ENCODE peak calls at places on chromosomes 5 and 9, in four cellular contexts. R, N, C and S are unnamed samples.

GRCh38 chr5:178525906-178526732 is 64.1 kb downstream of the COL23A1 start:
- DNase-seq in R (no peak), C (no peak), N (no peak), S (no peak)

GRCh38 chr9:2132484-2133082 is 117.4 kb downstream of the SMARCA2 start:
- DNase-seq in R (no peak), C (no peak), N (peak; percentile 76), S (no peak)

GRCh38 chr5:134174841-134175839 is 1.6 kb downstream of the SKP1 start:
- DNase-seq in C (no peak), R (no peak), N (peak; percentile 24), S (peak; percentile 19)

GRCh38 chr5:167378894-167379723 is 912.3 kb upstream of the WWC1 start:
- DNase-seq in R (no peak), N (peak; percentile 32), C (no peak), S (no peak)

GRCh38 chr5:59760798-59761348 is 132.7 kb downstream of the PDE4D start:
- DNase-seq in R (no peak), C (no peak), N (no peak), S (no peak)

GRCh38 chr9:128628471-128629048 is 28.1 kb downstream of the DYNC2I2 start:
- DNase-seq in N (no peak), C (no peak), R (peak; percentile 75), S (no peak)

GRCh38 chr9:79023134-79023577 is 548.6 kb upstream of the TLE4 start:
- DNase-seq in N (no peak), R (no peak), C (no peak), S (no peak)

GRCh38 chr5:169650701-169651331 is 13.7 kb downstream of the DOCK2 start:
- DNase-seq in C (no peak), N (no peak), R (no peak), S (peak; percentile 77)

GRCh38 chr5:65198777-65199120 is 283.0 kb downstream of the ADAMTS6 start:
- DNase-seq in C (no peak), R (no peak), N (no peak), S (no peak)

GRCh38 chr9:89428901-89429890 is 68.7 kb downstream of the SEMA4D start:
- DNase-seq in N (peak; percentile 92), R (no peak), C (no peak), S (peak; percentile 63)

GRCh38 chr5:68330564-68330963 is 115.0 kb downstream of the PIK3R1 start:
- DNase-seq in R (no peak), C (no peak), N (no peak), S (no peak)

GRCh38 chr5:138186002-138186447 is 7.1 kb downstream of the KIF20A start:
- DNase-seq in N (no peak), R (no peak), C (no peak), S (no peak)

GRCh38 chr9:92763721-92764380 is 782 bp downstream of the BICD2 start:
- DNase-seq in N (peak; percentile 52), C (peak; percentile 71), R (peak; percentile 36), S (peak; percentile 47)

GRCh38 chr5:151901611-151902010 is 23.0 kb downstream of the GLRA1 start:
- DNase-seq in C (no peak), N (no peak), R (no peak), S (no peak)

GRCh38 chr5:107704686-107705389 is 34.1 kb upstream of the EFNA5 start:
- DNase-seq in N (no peak), R (no peak), C (no peak), S (no peak)

GRCh38 chr5:151585970-151586369 is 5.2 kb downstream of the FAT2 start:
- DNase-seq in C (no peak), N (no peak), R (no peak), S (no peak)

GRCh38 chr5:71533142-71533541 is 54.0 kb upstream of the MCCC2 start:
- DNase-seq in C (no peak), N (no peak), R (no peak), S (no peak)

GRCh38 chr5:15008476-15008875 is 136.9 kb upstream of the ANKH start:
- DNase-seq in N (peak; percentile 63), R (peak; percentile 98), C (peak; percentile 92), S (no peak)

GRCh38 chr9:135718616-135719015 is 16.6 kb downstream of the KCNT1 start:
- DNase-seq in C (peak; percentile 70), R (no peak), N (no peak), S (no peak)

GRCh38 chr9:22278426-22278825 is 168.2 kb upstream of the DMRTA1 start:
- DNase-seq in R (no peak), C (no peak), N (no peak), S (no peak)

GRCh38 chr9:13282998-13283397 is 3.5 kb upstream of the MPDZ start:
- DNase-seq in C (no peak), R (no peak), N (no peak), S (no peak)

GRCh38 chr9:105994970-105995369 is 300.6 kb downstream of the TMEM38B start:
- DNase-seq in C (no peak), N (no peak), R (no peak), S (no peak)

GRCh38 chr9:100587375-100587774 is 9.5 kb downstream of the CAVIN4 start:
- DNase-seq in C (no peak), R (no peak), N (no peak), S (no peak)

GRCh38 chr9:128099932-128100491 is 27.5 kb downstream of the PTGES2 start:
- DNase-seq in N (no peak), C (no peak), R (no peak), S (no peak)

GRCh38 chr5:128455861-128456361 is 82.1 kb downstream of the FBN2 start:
- DNase-seq in C (no peak), N (no peak), R (no peak), S (no peak)

DNA sequence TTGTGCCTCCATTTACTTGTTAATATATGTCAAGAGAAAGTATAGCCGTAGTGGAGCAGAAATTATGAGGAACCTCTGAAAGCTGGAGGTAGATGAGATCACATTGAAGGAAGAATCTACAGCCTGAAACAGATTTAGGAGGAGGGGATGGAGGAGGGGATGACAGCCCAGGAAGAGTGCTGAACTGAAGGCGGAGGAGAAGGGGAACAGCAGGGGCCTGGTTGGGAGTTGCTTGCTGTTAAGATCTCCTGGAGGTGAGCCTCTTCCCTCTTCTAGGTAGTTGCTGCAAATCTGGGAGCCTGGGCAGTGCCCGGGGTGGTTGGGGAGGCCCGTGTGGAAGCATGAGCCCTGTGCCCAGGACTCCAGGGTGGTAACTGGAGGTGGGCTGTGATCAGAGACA is 111.8 kb upstream of the SEMA6A start:
- DNase-seq in C (no peak), N (peak; percentile 17), R (no peak), S (no peak)
- H3K4me1 ChIP-seq in C (no peaks in the 10 kb centered on the region), N (peaks cover 11% of the 10 kb centered on the region), R (no peaks in the 10 kb centered on the region), S (no peaks in the 10 kb centered on the region)

GRCh38 chr9:35650341-35651158 is at the start of gene SIT1:
- DNase-seq in N (peak; percentile 75), C (no peak), R (no peak), S (peak; percentile 43)

GRCh38 chr9:35649431-35650340 is 1.0 kb downstream of the SIT1 start:
- DNase-seq in R (peak; percentile 68), N (no peak), C (no peak), S (peak; percentile 75)

GRCh38 chr9:35643046-35643445 is 7.7 kb downstream of the SIT1 start:
- DNase-seq in C (no peak), N (no peak), R (no peak), S (no peak)

GRCh38 chr9:35645736-35646582 is 4.8 kb downstream of the SIT1 start:
- DNase-seq in R (peak; percentile 29), N (peak; percentile 91), C (peak; percentile 74), S (peak; percentile 62)

DNA sequence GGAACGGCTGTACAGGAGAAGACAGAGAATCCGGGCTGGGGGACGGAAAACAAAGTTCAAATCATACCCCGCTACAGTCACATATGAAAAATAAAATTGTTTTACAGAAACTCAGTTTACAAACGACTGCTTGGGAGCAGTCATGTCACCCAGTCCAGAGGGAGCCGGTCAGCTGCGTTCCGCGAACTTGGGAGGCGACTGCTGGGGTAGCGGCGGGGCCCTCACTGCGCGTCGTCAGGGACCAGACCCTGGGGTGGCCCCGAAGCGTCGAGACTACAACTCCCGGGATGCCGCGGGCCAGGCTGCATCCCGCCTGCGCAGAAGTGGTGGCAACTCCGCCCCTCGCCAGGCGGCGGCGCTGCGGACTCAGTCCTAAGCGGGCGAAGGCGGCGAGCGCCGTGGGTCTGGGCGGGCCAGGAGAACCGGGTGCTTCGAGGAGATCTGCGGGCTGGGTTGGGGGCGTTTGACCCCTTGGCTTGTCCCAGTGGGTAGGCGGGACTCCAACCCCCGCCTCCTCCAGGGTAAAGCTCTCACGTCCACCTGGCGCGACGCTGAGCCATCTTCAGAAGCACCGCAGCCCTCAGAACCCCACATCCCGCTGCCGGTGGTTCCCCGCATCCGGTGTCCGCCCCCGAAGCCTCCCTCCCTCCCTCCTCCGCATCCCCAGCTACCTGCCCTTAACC is 4.0 kb downstream of the SIT1 start:
- DNase-seq in C (peak; percentile 98), N (peak; percentile 96), R (peak; percentile 94), S (peak; percentile 87)
- H3K4me1 ChIP-seq in C (peaks cover 18% of the 10 kb centered on the region), N (peaks cover 43% of the 10 kb centered on the region), R (no peaks in the 10 kb centered on the region), S (peaks cover 65% of the 10 kb centered on the region)

GRCh38 chr5:56147679-56148230 is 85.4 kb downstream of the ANKRD55 start:
- DNase-seq in R (no peak), C (no peak), N (no peak), S (no peak)
- H3K4me1 ChIP-seq in R (no peaks in the 10 kb centered on the region), C (no peaks in the 10 kb centered on the region), N (no peaks in the 10 kb centered on the region), S (peaks cover 35% of the 10 kb centered on the region)

DNA sequence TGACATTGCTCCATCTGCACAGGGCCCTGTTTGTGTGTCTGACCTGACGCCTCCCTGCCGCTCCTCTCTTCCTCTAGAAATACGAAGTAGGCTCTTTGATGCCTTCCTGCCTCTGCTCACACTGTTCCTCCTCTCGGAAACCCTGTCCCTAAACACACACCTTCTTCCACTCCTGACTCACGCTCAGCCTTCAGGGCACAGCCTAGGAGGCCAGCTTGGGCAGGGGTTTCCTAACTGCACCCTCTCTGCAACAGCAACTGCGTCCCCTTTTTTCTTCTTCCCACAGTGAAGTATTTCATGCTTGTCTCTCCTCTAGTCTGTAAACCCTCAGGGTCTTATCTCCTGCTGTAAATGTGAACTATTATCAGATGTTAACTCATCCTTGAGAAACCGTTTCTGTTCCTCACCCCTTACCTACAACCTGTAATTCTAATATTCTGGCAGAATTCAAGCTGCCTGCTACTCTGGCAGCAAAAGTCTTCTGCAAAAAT is 100.1 kb downstream of the DAPK1 start:
- DNase-seq in N (no peak), R (no peak), C (no peak), S (no peak)
- H3K4me1 ChIP-seq in N (peaks cover 39% of the 10 kb centered on the region), R (no peaks in the 10 kb centered on the region), C (peaks cover 89% of the 10 kb centered on the region), S (no peaks in the 10 kb centered on the region)

DNA sequence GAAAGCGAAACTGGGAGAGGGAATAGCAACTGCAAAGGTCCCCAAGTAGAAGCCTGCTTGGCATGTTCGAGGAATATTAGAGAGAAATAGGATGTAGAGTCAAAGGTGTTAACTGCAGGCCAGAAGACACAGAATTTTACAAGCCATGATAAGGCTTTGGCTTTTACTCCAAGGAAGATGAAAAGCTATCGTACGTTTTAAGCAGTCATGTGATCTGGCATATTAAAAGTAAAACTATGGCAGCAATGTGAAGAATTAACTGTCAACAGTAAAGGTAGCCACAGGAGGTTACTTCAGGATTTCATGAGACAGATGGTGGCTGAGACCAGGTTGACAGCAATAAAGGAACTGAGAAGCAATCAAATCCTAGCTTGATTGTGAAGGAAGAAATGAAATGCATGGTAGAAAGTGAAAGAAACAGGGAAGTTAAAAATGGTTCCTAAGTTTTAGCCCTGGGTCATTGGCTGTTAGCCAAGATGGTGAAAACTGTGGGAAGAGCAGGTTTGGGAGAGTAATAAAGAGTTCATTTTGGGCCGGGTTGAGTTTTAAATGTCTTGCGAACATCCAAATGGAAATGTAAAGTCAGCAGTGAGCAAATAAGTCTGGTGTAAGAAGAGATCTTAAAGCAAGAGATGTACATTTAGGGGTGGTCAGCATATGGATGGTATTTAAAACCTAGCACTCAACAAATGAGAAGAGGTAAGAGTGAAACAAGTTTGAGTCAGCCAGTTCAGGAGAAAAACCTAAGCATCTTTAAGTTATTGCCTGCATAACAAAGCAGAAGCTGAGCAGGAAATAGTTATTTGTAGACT is 20.3 kb upstream of the TTC33 start:
- DNase-seq in N (no peak), C (no peak), R (no peak), S (no peak)
- H3K4me1 ChIP-seq in N (no peaks in the 10 kb centered on the region), C (peaks cover 7% of the 10 kb centered on the region), R (no peaks in the 10 kb centered on the region), S (no peaks in the 10 kb centered on the region)

GRCh38 chr9:111961011-111961410 is 64.4 kb downstream of the UGCG start:
- DNase-seq in R (no peak), C (no peak), N (no peak), S (no peak)
- H3K4me1 ChIP-seq in R (no peaks in the 10 kb centered on the region), C (peaks cover 14% of the 10 kb centered on the region), N (no peaks in the 10 kb centered on the region), S (peaks cover 12% of the 10 kb centered on the region)